ENCODE peak calls at places on chromosomes 5 and 9, in four cellular contexts. One of them, this sample, is unnamed.

GRCh38 chr9:124017064-124017928 is 5.7 kb downstream of the LHX2 start:
- DNase-seq in activated gamma-delta T cell treated with anti-CD3 and anti-CD28 coated beads, Interleukin-2, amount 50 U/mL, for 16 hours: no peak
- DNase-seq in left ventricle myocardium inferior: no peak
- DNase-seq in NCI-H2171: no peak
- DNase-seq in this sample: no peak

GRCh38 chr9:97721396-97721795 is 24.3 kb upstream of the XPA start:
- DNase-seq in activated gamma-delta T cell treated with anti-CD3 and anti-CD28 coated beads, Interleukin-2, amount 50 U/mL, for 16 hours: no peak
- DNase-seq in left ventricle myocardium inferior: no peak
- DNase-seq in NCI-H2171: no peak
- DNase-seq in this sample: no peak

GRCh38 chr9:27726244-27727141 is 153.2 kb upstream of the C9orf72 start:
- DNase-seq in activated gamma-delta T cell treated with anti-CD3 and anti-CD28 coated beads, Interleukin-2, amount 50 U/mL, for 16 hours: no peak
- DNase-seq in left ventricle myocardium inferior: peak
- DNase-seq in NCI-H2171: peak
- DNase-seq in this sample: no peak

GRCh38 chr5:176360894-176361436 is 599 bp downstream of the KIAA1191 start:
- DNase-seq in activated gamma-delta T cell treated with anti-CD3 and anti-CD28 coated beads, Interleukin-2, amount 50 U/mL, for 16 hours: peak
- DNase-seq in left ventricle myocardium inferior: no peak
- DNase-seq in NCI-H2171: no peak
- DNase-seq in this sample: no peak

GRCh38 chr5:78746990-78747389 is 98.4 kb upstream of the LHFPL2 start:
- DNase-seq in activated gamma-delta T cell treated with anti-CD3 and anti-CD28 coated beads, Interleukin-2, amount 50 U/mL, for 16 hours: no peak
- DNase-seq in left ventricle myocardium inferior: no peak
- DNase-seq in NCI-H2171: no peak
- DNase-seq in this sample: no peak

GRCh38 chr5:115452791-115453190 is 91.8 kb downstream of the FEM1C start:
- DNase-seq in activated gamma-delta T cell treated with anti-CD3 and anti-CD28 coated beads, Interleukin-2, amount 50 U/mL, for 16 hours: no peak
- DNase-seq in left ventricle myocardium inferior: no peak
- DNase-seq in NCI-H2171: no peak
- DNase-seq in this sample: no peak

GRCh38 chr5:132491368-132492364 is 1.1 kb upstream of the IRF1 start:
- DNase-seq in activated gamma-delta T cell treated with anti-CD3 and anti-CD28 coated beads, Interleukin-2, amount 50 U/mL, for 16 hours: no peak
- DNase-seq in left ventricle myocardium inferior: no peak
- DNase-seq in NCI-H2171: no peak
- DNase-seq in this sample: no peak

GRCh38 chr5:96196890-96197289 is 235.2 kb upstream of the ELL2 start:
- DNase-seq in activated gamma-delta T cell treated with anti-CD3 and anti-CD28 coated beads, Interleukin-2, amount 50 U/mL, for 16 hours: no peak
- DNase-seq in left ventricle myocardium inferior: no peak
- DNase-seq in NCI-H2171: no peak
- DNase-seq in this sample: no peak

GRCh38 chr9:2271426-2271825 is 256.3 kb downstream of the SMARCA2 start:
- DNase-seq in activated gamma-delta T cell treated with anti-CD3 and anti-CD28 coated beads, Interleukin-2, amount 50 U/mL, for 16 hours: no peak
- DNase-seq in left ventricle myocardium inferior: peak
- DNase-seq in NCI-H2171: peak
- DNase-seq in this sample: no peak

GRCh38 chr5:57824047-57824446 is 341.4 kb upstream of the ACTBL2 start:
- DNase-seq in activated gamma-delta T cell treated with anti-CD3 and anti-CD28 coated beads, Interleukin-2, amount 50 U/mL, for 16 hours: no peak
- DNase-seq in left ventricle myocardium inferior: no peak
- DNase-seq in NCI-H2171: no peak
- DNase-seq in this sample: no peak

GRCh38 chr9:76082062-76082461 is 191.6 kb downstream of the PCSK5 start:
- DNase-seq in activated gamma-delta T cell treated with anti-CD3 and anti-CD28 coated beads, Interleukin-2, amount 50 U/mL, for 16 hours: no peak
- DNase-seq in left ventricle myocardium inferior: no peak
- DNase-seq in NCI-H2171: no peak
- DNase-seq in this sample: no peak

GRCh38 chr5:143057580-143057999 is 287.4 kb downstream of the ARHGAP26 start:
- DNase-seq in activated gamma-delta T cell treated with anti-CD3 and anti-CD28 coated beads, Interleukin-2, amount 50 U/mL, for 16 hours: no peak
- DNase-seq in left ventricle myocardium inferior: no peak
- DNase-seq in NCI-H2171: no peak
- DNase-seq in this sample: no peak

GRCh38 chr9:97854696-97855485 is 1.9 kb downstream of the FOXE1 start:
- DNase-seq in activated gamma-delta T cell treated with anti-CD3 and anti-CD28 coated beads, Interleukin-2, amount 50 U/mL, for 16 hours: no peak
- DNase-seq in left ventricle myocardium inferior: no peak
- DNase-seq in NCI-H2171: no peak
- DNase-seq in this sample: no peak

GRCh38 chr5:929596-929995 is 36.9 kb downstream of the TRIP13 start:
- DNase-seq in activated gamma-delta T cell treated with anti-CD3 and anti-CD28 coated beads, Interleukin-2, amount 50 U/mL, for 16 hours: no peak
- DNase-seq in left ventricle myocardium inferior: no peak
- DNase-seq in NCI-H2171: no peak
- DNase-seq in this sample: no peak

GRCh38 chr5:54703091-54703490 is 185.5 kb downstream of the SNX18 start:
- DNase-seq in activated gamma-delta T cell treated with anti-CD3 and anti-CD28 coated beads, Interleukin-2, amount 50 U/mL, for 16 hours: no peak
- DNase-seq in left ventricle myocardium inferior: peak
- DNase-seq in NCI-H2171: no peak
- DNase-seq in this sample: no peak

GRCh38 chr5:125262782-125263181 is 516.3 kb upstream of the ZNF608 start:
- DNase-seq in activated gamma-delta T cell treated with anti-CD3 and anti-CD28 coated beads, Interleukin-2, amount 50 U/mL, for 16 hours: no peak
- DNase-seq in left ventricle myocardium inferior: no peak
- DNase-seq in NCI-H2171: no peak
- DNase-seq in this sample: no peak

GRCh38 chr5:59207416-59207815 is 624.5 kb downstream of the RAB3C start:
- DNase-seq in activated gamma-delta T cell treated with anti-CD3 and anti-CD28 coated beads, Interleukin-2, amount 50 U/mL, for 16 hours: no peak
- DNase-seq in left ventricle myocardium inferior: no peak
- DNase-seq in NCI-H2171: no peak
- DNase-seq in this sample: no peak

GRCh38 chr9:129641751-129642585 is at the start of gene ASB6:
- DNase-seq in activated gamma-delta T cell treated with anti-CD3 and anti-CD28 coated beads, Interleukin-2, amount 50 U/mL, for 16 hours: peak
- DNase-seq in left ventricle myocardium inferior: peak
- DNase-seq in NCI-H2171: peak
- DNase-seq in this sample: peak

GRCh38 chr5:145854651-145855258 is 18.1 kb downstream of the GRXCR2 start:
- DNase-seq in activated gamma-delta T cell treated with anti-CD3 and anti-CD28 coated beads, Interleukin-2, amount 50 U/mL, for 16 hours: no peak
- DNase-seq in left ventricle myocardium inferior: no peak
- DNase-seq in NCI-H2171: no peak
- DNase-seq in this sample: no peak

GRCh38 chr5:59628062-59628828 is 265.3 kb downstream of the PDE4D start:
- DNase-seq in activated gamma-delta T cell treated with anti-CD3 and anti-CD28 coated beads, Interleukin-2, amount 50 U/mL, for 16 hours: no peak
- DNase-seq in left ventricle myocardium inferior: no peak
- DNase-seq in NCI-H2171: no peak
- DNase-seq in this sample: no peak

GRCh38 chr5:15600035-15600434 is 100.1 kb downstream of the FBXL7 start:
- DNase-seq in activated gamma-delta T cell treated with anti-CD3 and anti-CD28 coated beads, Interleukin-2, amount 50 U/mL, for 16 hours: no peak
- DNase-seq in left ventricle myocardium inferior: no peak
- DNase-seq in NCI-H2171: no peak
- DNase-seq in this sample: no peak

GRCh38 chr5:112419596-112420110 is 576 bp upstream of the EPB41L4A start:
- DNase-seq in activated gamma-delta T cell treated with anti-CD3 and anti-CD28 coated beads, Interleukin-2, amount 50 U/mL, for 16 hours: no peak
- DNase-seq in left ventricle myocardium inferior: peak
- DNase-seq in NCI-H2171: no peak
- DNase-seq in this sample: peak

GRCh38 chr5:176533894-176534611 is 3.1 kb downstream of the RNF44 start:
- DNase-seq in activated gamma-delta T cell treated with anti-CD3 and anti-CD28 coated beads, Interleukin-2, amount 50 U/mL, for 16 hours: no peak
- DNase-seq in left ventricle myocardium inferior: peak
- DNase-seq in NCI-H2171: no peak
- DNase-seq in this sample: no peak

GRCh38 chr5:157516626-157517325 is 56.8 kb downstream of the NIPAL4 start:
- DNase-seq in activated gamma-delta T cell treated with anti-CD3 and anti-CD28 coated beads, Interleukin-2, amount 50 U/mL, for 16 hours: no peak
- DNase-seq in left ventricle myocardium inferior: peak
- DNase-seq in NCI-H2171: no peak
- DNase-seq in this sample: no peak

GRCh38 chr5:163397368-163397767 is 40.0 kb upstream of the CCNG1 start:
- DNase-seq in activated gamma-delta T cell treated with anti-CD3 and anti-CD28 coated beads, Interleukin-2, amount 50 U/mL, for 16 hours: no peak
- DNase-seq in left ventricle myocardium inferior: no peak
- DNase-seq in NCI-H2171: no peak
- DNase-seq in this sample: no peak

GRCh38 chr5:73909474-73909873 is 283.5 kb downstream of the ARHGEF28 start:
- DNase-seq in activated gamma-delta T cell treated with anti-CD3 and anti-CD28 coated beads, Interleukin-2, amount 50 U/mL, for 16 hours: no peak
- DNase-seq in left ventricle myocardium inferior: no peak
- DNase-seq in NCI-H2171: no peak
- DNase-seq in this sample: no peak

GRCh38 chr9:89425024-89425805 is 72.7 kb downstream of the SEMA4D start:
- DNase-seq in activated gamma-delta T cell treated with anti-CD3 and anti-CD28 coated beads, Interleukin-2, amount 50 U/mL, for 16 hours: no peak
- DNase-seq in left ventricle myocardium inferior: no peak
- DNase-seq in NCI-H2171: no peak
- DNase-seq in this sample: no peak

GRCh38 chr5:150428106-150428876 is 15.6 kb upstream of the CD74 start:
- DNase-seq in activated gamma-delta T cell treated with anti-CD3 and anti-CD28 coated beads, Interleukin-2, amount 50 U/mL, for 16 hours: no peak
- DNase-seq in left ventricle myocardium inferior: peak
- DNase-seq in NCI-H2171: no peak
- DNase-seq in this sample: no peak

GRCh38 chr5:166883016-166883415 is 1408.4 kb upstream of the WWC1 start:
- DNase-seq in activated gamma-delta T cell treated with anti-CD3 and anti-CD28 coated beads, Interleukin-2, amount 50 U/mL, for 16 hours: no peak
- DNase-seq in left ventricle myocardium inferior: no peak
- DNase-seq in NCI-H2171: no peak
- DNase-seq in this sample: no peak

GRCh38 chr9:130173462-130173876 is 1.3 kb downstream of the NCS1 start:
- DNase-seq in activated gamma-delta T cell treated with anti-CD3 and anti-CD28 coated beads, Interleukin-2, amount 50 U/mL, for 16 hours: no peak
- DNase-seq in left ventricle myocardium inferior: no peak
- DNase-seq in NCI-H2171: no peak
- DNase-seq in this sample: no peak

GRCh38 chr9:35341585-35341984 is 148.3 kb upstream of the RUSC2 start:
- DNase-seq in activated gamma-delta T cell treated with anti-CD3 and anti-CD28 coated beads, Interleukin-2, amount 50 U/mL, for 16 hours: no peak
- DNase-seq in left ventricle myocardium inferior: peak
- DNase-seq in NCI-H2171: no peak
- DNase-seq in this sample: no peak

GRCh38 chr5:142108432-142109355 is at the start of gene NDFIP1:
- DNase-seq in activated gamma-delta T cell treated with anti-CD3 and anti-CD28 coated beads, Interleukin-2, amount 50 U/mL, for 16 hours: peak
- DNase-seq in left ventricle myocardium inferior: peak
- DNase-seq in NCI-H2171: peak
- DNase-seq in this sample: no peak

GRCh38 chr5:123665822-123666371 is 153.9 kb downstream of the CSNK1G3 start:
- DNase-seq in activated gamma-delta T cell treated with anti-CD3 and anti-CD28 coated beads, Interleukin-2, amount 50 U/mL, for 16 hours: no peak
- DNase-seq in left ventricle myocardium inferior: no peak
- DNase-seq in NCI-H2171: no peak
- DNase-seq in this sample: no peak

GRCh38 chr5:122170630-122171029 is 41.3 kb downstream of the ZNF474 start:
- DNase-seq in activated gamma-delta T cell treated with anti-CD3 and anti-CD28 coated beads, Interleukin-2, amount 50 U/mL, for 16 hours: no peak
- DNase-seq in left ventricle myocardium inferior: no peak
- DNase-seq in NCI-H2171: no peak
- DNase-seq in this sample: no peak

GRCh38 chr5:168076561-168076991 is 214.9 kb upstream of the WWC1 start:
- DNase-seq in activated gamma-delta T cell treated with anti-CD3 and anti-CD28 coated beads, Interleukin-2, amount 50 U/mL, for 16 hours: no peak
- DNase-seq in left ventricle myocardium inferior: peak
- DNase-seq in NCI-H2171: no peak
- DNase-seq in this sample: no peak

GRCh38 chr5:128216860-128217531 is 133.4 kb downstream of the SLC12A2 start:
- DNase-seq in activated gamma-delta T cell treated with anti-CD3 and anti-CD28 coated beads, Interleukin-2, amount 50 U/mL, for 16 hours: no peak
- DNase-seq in left ventricle myocardium inferior: peak
- DNase-seq in NCI-H2171: no peak
- DNase-seq in this sample: no peak

GRCh38 chr9:38622083-38622674 is 1.8 kb upstream of the ANKRD18A start:
- DNase-seq in activated gamma-delta T cell treated with anti-CD3 and anti-CD28 coated beads, Interleukin-2, amount 50 U/mL, for 16 hours: no peak
- DNase-seq in left ventricle myocardium inferior: no peak
- DNase-seq in NCI-H2171: no peak
- DNase-seq in this sample: no peak

GRCh38 chr5:37111426-37112382 is 137.5 kb downstream of the CPLANE1 start:
- DNase-seq in activated gamma-delta T cell treated with anti-CD3 and anti-CD28 coated beads, Interleukin-2, amount 50 U/mL, for 16 hours: no peak
- DNase-seq in left ventricle myocardium inferior: no peak
- DNase-seq in NCI-H2171: no peak
- DNase-seq in this sample: no peak